ENCODE peak calls at places on chromosomes 1 and 21, in ten cellular contexts. One of them, this sample, is unnamed.

GRCh38 chr1:95073446-95073845 is 695 bp upstream of the ALG14 start:
- DNase-seq in NCI-H1105 treated with DMSO at 0.1 percent for 48 hours: no peak
- DNase-seq in AG20443: no peak
- DNase-seq in endodermal cell: no peak
- DNase-seq in GM13977: no peak
- DNase-seq in pulmonary artery endothelial cell: no peak
- DNase-seq in endothelial cell of umbilical vein: no peak
- DNase-seq in tibial artery: no peak
- DNase-seq in AG08396: no peak
- DNase-seq in T47D: no peak
- DNase-seq in this sample: no peak

GRCh38 chr1:228867951-228868730 is 132.9 kb downstream of the RHOU start:
- DNase-seq in NCI-H1105 treated with DMSO at 0.1 percent for 48 hours: peak
- DNase-seq in AG20443: no peak
- DNase-seq in endodermal cell: no peak
- DNase-seq in GM13977: no peak
- DNase-seq in pulmonary artery endothelial cell: no peak
- DNase-seq in endothelial cell of umbilical vein: no peak
- DNase-seq in tibial artery: no peak
- DNase-seq in AG08396: no peak
- DNase-seq in T47D: no peak
- DNase-seq in this sample: no peak

GRCh38 chr1:167799747-167800146 is 78.0 kb downstream of the MPZL1 start:
- DNase-seq in NCI-H1105 treated with DMSO at 0.1 percent for 48 hours: peak
- DNase-seq in AG20443: no peak
- DNase-seq in endodermal cell: no peak
- DNase-seq in GM13977: no peak
- DNase-seq in pulmonary artery endothelial cell: no peak
- DNase-seq in endothelial cell of umbilical vein: no peak
- DNase-seq in tibial artery: no peak
- DNase-seq in AG08396: no peak
- DNase-seq in T47D: no peak
- DNase-seq in this sample: no peak

GRCh38 chr1:38569932-38570356 is 289.6 kb downstream of the RRAGC start:
- DNase-seq in NCI-H1105 treated with DMSO at 0.1 percent for 48 hours: no peak
- DNase-seq in AG20443: no peak
- DNase-seq in endodermal cell: peak
- DNase-seq in GM13977: no peak
- DNase-seq in pulmonary artery endothelial cell: no peak
- DNase-seq in endothelial cell of umbilical vein: no peak
- DNase-seq in tibial artery: no peak
- DNase-seq in AG08396: no peak
- DNase-seq in T47D: no peak
- DNase-seq in this sample: no peak

GRCh38 chr21:42561742-42562141 is 48.1 kb downstream of the SLC37A1 start:
- DNase-seq in NCI-H1105 treated with DMSO at 0.1 percent for 48 hours: peak
- DNase-seq in AG20443: no peak
- DNase-seq in endodermal cell: peak
- DNase-seq in GM13977: peak
- DNase-seq in pulmonary artery endothelial cell: no peak
- DNase-seq in endothelial cell of umbilical vein: no peak
- DNase-seq in tibial artery: peak
- DNase-seq in AG08396: no peak
- DNase-seq in T47D: no peak
- DNase-seq in this sample: no peak

GRCh38 chr1:28973850-28974841 is 59.8 kb downstream of the EPB41 start:
- DNase-seq in NCI-H1105 treated with DMSO at 0.1 percent for 48 hours: no peak
- DNase-seq in AG20443: peak
- DNase-seq in endodermal cell: no peak
- DNase-seq in GM13977: no peak
- DNase-seq in pulmonary artery endothelial cell: no peak
- DNase-seq in endothelial cell of umbilical vein: no peak
- DNase-seq in tibial artery: no peak
- DNase-seq in AG08396: no peak
- DNase-seq in T47D: no peak
- DNase-seq in this sample: no peak

GRCh38 chr1:27637052-27637451 is 2.1 kb upstream of the FGR start:
- DNase-seq in NCI-H1105 treated with DMSO at 0.1 percent for 48 hours: no peak
- DNase-seq in AG20443: no peak
- DNase-seq in endodermal cell: peak
- DNase-seq in GM13977: peak
- DNase-seq in pulmonary artery endothelial cell: no peak
- DNase-seq in endothelial cell of umbilical vein: no peak
- DNase-seq in tibial artery: no peak
- DNase-seq in AG08396: no peak
- DNase-seq in T47D: no peak
- DNase-seq in this sample: no peak

GRCh38 chr1:40868051-40868723 is 6.0 kb upstream of the CITED4 start:
- DNase-seq in NCI-H1105 treated with DMSO at 0.1 percent for 48 hours: no peak
- DNase-seq in AG20443: no peak
- DNase-seq in endodermal cell: no peak
- DNase-seq in GM13977: no peak
- DNase-seq in pulmonary artery endothelial cell: no peak
- DNase-seq in endothelial cell of umbilical vein: peak
- DNase-seq in tibial artery: no peak
- DNase-seq in AG08396: no peak
- DNase-seq in T47D: peak
- DNase-seq in this sample: no peak

GRCh38 chr1:156489166-156489934 is 11.2 kb downstream of the MEF2D start:
- DNase-seq in NCI-H1105 treated with DMSO at 0.1 percent for 48 hours: peak
- DNase-seq in AG20443: no peak
- DNase-seq in endodermal cell: peak
- DNase-seq in GM13977: no peak
- DNase-seq in pulmonary artery endothelial cell: no peak
- DNase-seq in endothelial cell of umbilical vein: no peak
- DNase-seq in tibial artery: no peak
- DNase-seq in AG08396: no peak
- DNase-seq in T47D: no peak
- DNase-seq in this sample: no peak

GRCh38 chr1:11649624-11650330 is 4.5 kb downstream of the FBXO2 start:
- DNase-seq in NCI-H1105 treated with DMSO at 0.1 percent for 48 hours: no peak
- DNase-seq in AG20443: no peak
- DNase-seq in endodermal cell: no peak
- DNase-seq in GM13977: no peak
- DNase-seq in pulmonary artery endothelial cell: no peak
- DNase-seq in endothelial cell of umbilical vein: no peak
- DNase-seq in tibial artery: no peak
- DNase-seq in AG08396: no peak
- DNase-seq in T47D: no peak
- DNase-seq in this sample: no peak

GRCh38 chr1:13956386-13956785 is 256.4 kb downstream of the PRDM2 start:
- DNase-seq in NCI-H1105 treated with DMSO at 0.1 percent for 48 hours: peak
- DNase-seq in AG20443: no peak
- DNase-seq in endodermal cell: no peak
- DNase-seq in GM13977: no peak
- DNase-seq in pulmonary artery endothelial cell: no peak
- DNase-seq in endothelial cell of umbilical vein: no peak
- DNase-seq in tibial artery: no peak
- DNase-seq in AG08396: no peak
- DNase-seq in T47D: no peak
- DNase-seq in this sample: no peak

GRCh38 chr1:23530750-23531651 is at the start of gene E2F2:
- DNase-seq in NCI-H1105 treated with DMSO at 0.1 percent for 48 hours: peak
- DNase-seq in AG20443: peak
- DNase-seq in endodermal cell: peak
- DNase-seq in GM13977: peak
- DNase-seq in pulmonary artery endothelial cell: no peak
- DNase-seq in endothelial cell of umbilical vein: peak
- DNase-seq in tibial artery: peak
- DNase-seq in AG08396: peak
- DNase-seq in T47D: peak
- DNase-seq in this sample: no peak

GRCh38 chr1:93180723-93181613 is at the start of gene CCDC18:
- DNase-seq in NCI-H1105 treated with DMSO at 0.1 percent for 48 hours: peak
- DNase-seq in AG20443: peak
- DNase-seq in endodermal cell: no peak
- DNase-seq in GM13977: peak
- DNase-seq in pulmonary artery endothelial cell: peak
- DNase-seq in endothelial cell of umbilical vein: peak
- DNase-seq in tibial artery: no peak
- DNase-seq in AG08396: peak
- DNase-seq in T47D: no peak
- DNase-seq in this sample: no peak

GRCh38 chr1:20814472-20814871 is 27.4 kb upstream of the HP1BP3 start:
- DNase-seq in NCI-H1105 treated with DMSO at 0.1 percent for 48 hours: no peak
- DNase-seq in AG20443: no peak
- DNase-seq in endodermal cell: no peak
- DNase-seq in GM13977: no peak
- DNase-seq in pulmonary artery endothelial cell: no peak
- DNase-seq in endothelial cell of umbilical vein: no peak
- DNase-seq in tibial artery: no peak
- DNase-seq in AG08396: no peak
- DNase-seq in T47D: no peak
- DNase-seq in this sample: no peak